ENCODE peak calls at places on chromosomes 2 and 18, in eight cellular contexts. C is GM23338, V is HCT116, B is K562, T is prostate gland, G is H1, M is spleen, R is SK-N-SH. X is an unnamed sample.
A peak's percentile ranks its signal among the peaks of the same experiment; 100 is the strongest.

GRCh38 chr2:27078267-27079194 is at the start of gene EMILIN1:
- DNase-seq in C (peak; percentile 56), V (no peak), G (peak; percentile 53), B (peak; percentile 46), M (peak; percentile 82), T (no peak), R (peak; percentile 97), X (no peak)

GRCh38 chr2:140747665-140748064 is 1383.2 kb downstream of the LRP1B start:
- DNase-seq in B (no peak), C (no peak), G (no peak), T (no peak), M (no peak), V (no peak), R (no peak), X (no peak)

GRCh38 chr2:241225545-241225944 is 37.1 kb downstream of the ANO7 start:
- DNase-seq in M (peak; percentile 62), C (no peak), T (no peak), R (no peak), B (no peak), V (no peak), G (no peak), X (no peak)

GRCh38 chr18:10320848-10321247 is 133.6 kb upstream of the APCDD1 start:
- DNase-seq in V (no peak), B (no peak), G (no peak), R (no peak), M (no peak), T (no peak), C (no peak), X (no peak)

GRCh38 chr2:241568738-241569137 is 10.2 kb downstream of the BOK start:
- DNase-seq in V (no peak), R (no peak), B (no peak), T (no peak), M (peak; percentile 33), G (no peak), C (no peak), X (no peak)

GRCh38 chr2:39609917-39610316 is 55.8 kb upstream of the TMEM178A start:
- DNase-seq in C (no peak), T (no peak), V (no peak), G (no peak), M (no peak), R (no peak), B (no peak), X (no peak)

GRCh38 chr18:8705941-8706544 is 687 bp downstream of the MTCL1 start:
- DNase-seq in C (peak; percentile 23), V (no peak), M (peak; percentile 85), T (no peak), B (no peak), R (peak; percentile 72), G (peak; percentile 62), X (peak; percentile 23)

GRCh38 chr2:241636983-241637232 is at the start of gene THAP4:
- DNase-seq in B (peak; percentile 77), M (peak; percentile 93), C (peak; percentile 81), V (no peak), R (peak; percentile 94), G (no peak), T (peak; percentile 54), X (peak; percentile 81)

GRCh38 chr2:200353873-200354272 is 47.4 kb downstream of the SPATS2L start:
- DNase-seq in T (no peak), V (no peak), G (no peak), R (no peak), C (no peak), B (no peak), M (no peak), X (no peak)

GRCh38 chr2:28979576-28980366 is 1.3 kb upstream of the TOGARAM2 start:
- DNase-seq in G (no peak), T (no peak), R (peak; percentile 29), C (no peak), B (no peak), V (no peak), M (no peak), X (no peak)

GRCh38 chr2:54635554-54636152 is 87.8 kb upstream of the EML6 start:
- DNase-seq in G (no peak), R (no peak), V (no peak), M (no peak), T (no peak), B (no peak), C (no peak), X (no peak)

GRCh38 chr2:182818541-182819308 is 47.7 kb downstream of the FRZB start:
- DNase-seq in G (no peak), T (no peak), M (no peak), B (no peak), R (peak; percentile 2), V (no peak), C (peak; percentile 68), X (no peak)

GRCh38 chr2:6793371-6793770 is 72.3 kb downstream of the CMPK2 start:
- DNase-seq in B (no peak), T (no peak), G (no peak), R (no peak), M (no peak), C (no peak), V (no peak), X (no peak)

GRCh38 chr18:5868218-5868904 is 27.0 kb downstream of the TMEM200C start:
- DNase-seq in V (no peak), T (peak; percentile 60), M (no peak), B (peak; percentile 62), R (peak; percentile 38), C (peak; percentile 95), G (peak; percentile 76), X (peak; percentile 11)

GRCh38 chr2:135985826-135986393 is 484 bp upstream of the DARS1 start:
- DNase-seq in B (no peak), M (no peak), G (no peak), V (no peak), C (no peak), T (no peak), R (no peak), X (peak; percentile 44)

GRCh38 chr2:29115797-29116781 is 874 bp downstream of the CLIP4 start:
- DNase-seq in B (no peak), R (peak; percentile 68), G (no peak), V (no peak), M (peak; percentile 89), T (peak; percentile 72), C (peak; percentile 51), X (no peak)

GRCh38 chr2:219603784-219604183 is 6.1 kb downstream of the STK11IP start:
- DNase-seq in T (no peak), C (no peak), R (no peak), G (no peak), M (no peak), B (no peak), V (no peak), X (no peak)

GRCh38 chr2:204850576-204850975 is 305.3 kb downstream of the PARD3B start:
- DNase-seq in C (no peak), T (no peak), M (no peak), V (no peak), G (no peak), B (no peak), R (no peak), X (no peak)

GRCh38 chr2:201500534-201500933 is 49.0 kb downstream of the STRADB start:
- DNase-seq in B (no peak), M (no peak), R (no peak), C (no peak), G (no peak), T (no peak), V (no peak), X (no peak)

GRCh38 chr2:133241231-133241575 is 327.1 kb downstream of the NCKAP5 start:
- DNase-seq in M (no peak), R (no peak), T (no peak), V (no peak), G (no peak), C (no peak), B (no peak), X (no peak)

GRCh38 chr2:112254466-112255240 is at the start of gene ZC3H8:
- DNase-seq in V (peak; percentile 75), C (peak; percentile 95), G (peak; percentile 97), R (peak; percentile 99), M (peak; percentile 99), B (peak; percentile 100), T (peak; percentile 92), X (peak; percentile 98)

GRCh38 chr2:237234268-237234667 is 148.6 kb downstream of the COPS8 start:
- DNase-seq in C (no peak), G (no peak), M (no peak), V (no peak), R (no peak), T (no peak), B (no peak), X (no peak)
- TF ChIP-seq POLR2AphosphoS5 in C (no peak), G (no peak), M (no peak), V (no peak), R (no peak), T (peak; percentile 58), B (no peak), X (no peak)

GRCh38 chr2:35794766-35795448 is 560.7 kb upstream of the CRIM1 start:
- DNase-seq in T (no peak), B (no peak), G (no peak), V (no peak), M (no peak), C (no peak), R (no peak), X (no peak)
- TF ChIP-seq POLR2AphosphoS5 in T (no peak), B (no peak), G (no peak), V (no peak), M (no peak), C (no peak), R (no peak), X (no peak)

GRCh38 chr2:212903413-212903812 is 248.0 kb downstream of the IKZF2 start:
- DNase-seq in G (no peak), C (no peak), T (no peak), M (no peak), V (no peak), R (no peak), B (no peak), X (no peak)

GRCh38 chr2:212902421-212902820 is 249.0 kb downstream of the IKZF2 start:
- DNase-seq in G (no peak), M (no peak), V (no peak), T (no peak), R (no peak), B (no peak), C (no peak), X (no peak)

GRCh38 chr2:212904646-212905045 is 246.8 kb downstream of the IKZF2 start:
- DNase-seq in R (no peak), B (no peak), V (no peak), T (no peak), G (no peak), M (no peak), C (no peak), X (no peak)

GRCh38 chr2:212900715-212901114 is 250.7 kb downstream of the IKZF2 start:
- DNase-seq in V (no peak), G (no peak), B (no peak), C (no peak), R (no peak), M (no peak), T (no peak), X (no peak)

GRCh38 chr2:212901604-212902275 is 249.7 kb downstream of the IKZF2 start:
- DNase-seq in V (no peak), T (no peak), C (no peak), R (no peak), G (no peak), M (no peak), B (no peak), X (no peak)
- TF ChIP-seq POLR2AphosphoS5 in V (no peak), T (no peak), C (no peak), R (no peak), G (no peak), M (no peak), B (no peak), X (no peak)

GRCh38 chr2:42504364-42505230 is 10.8 kb upstream of the KCNG3 start:
- DNase-seq in R (no peak), T (no peak), V (no peak), G (no peak), C (no peak), B (no peak), M (no peak), X (no peak)
- TF ChIP-seq POLR2AphosphoS5 in R (no peak), T (no peak), V (no peak), G (no peak), C (no peak), B (no peak), M (no peak), X (no peak)

X was measured in GM12892.